ENCODE peak calls at places on chromosome 14, in four cellular contexts. I is GM23248, B is SK-N-SH, Y is PC-3. M is an unnamed sample.

GRCh38 chr14:50469982-50470381 is 62.4 kb downstream of the MAP4K5 start:
- DNase-seq in I (no peak), B (no peak), Y (peak), M (no peak)

GRCh38 chr14:59098377-59098776 is 90.1 kb upstream of the DAAM1 start:
- DNase-seq in I (peak), B (no peak), Y (peak), M (no peak)

GRCh38 chr14:50000215-50001145 is 107.6 kb downstream of the ARF6 start:
- DNase-seq in I (peak), B (peak), Y (peak), M (peak)

GRCh38 chr14:45227566-45227965 is 25.4 kb downstream of the MIS18BP1 start:
- DNase-seq in I (peak), B (no peak), Y (no peak), M (no peak)

GRCh38 chr14:50366115-50366514 is 30.6 kb downstream of the CDKL1 start:
- DNase-seq in I (peak), B (no peak), Y (peak), M (no peak)

GRCh38 chr14:90487031-90487430 is 90.2 kb downstream of the CALM1 start:
- DNase-seq in I (no peak), B (peak), Y (no peak), M (no peak)

GRCh38 chr14:33679461-33680225 is 271.2 kb downstream of the EGLN3 start:
- DNase-seq in I (peak), B (no peak), Y (peak), M (no peak)

GRCh38 chr14:22185191-22185590 is 403.8 kb downstream of the DAD1 start:
- DNase-seq in I (peak), B (no peak), Y (no peak), M (peak)

GRCh38 chr14:65255029-65255545 is 152.8 kb upstream of the MAX start:
- DNase-seq in I (peak), B (peak), Y (peak), M (no peak)

GRCh38 chr14:82905762-82906161 is 1372.1 kb upstream of the SEL1L start:
- DNase-seq in I (no peak), B (no peak), Y (no peak), M (no peak)

GRCh38 chr14:65230287-65230728 is 128.0 kb upstream of the MAX start:
- DNase-seq in I (peak), B (peak), Y (no peak), M (no peak)

GRCh38 chr14:38419579-38419978 is 163.7 kb upstream of the CLEC14A start:
- DNase-seq in I (no peak), B (no peak), Y (no peak), M (no peak)

GRCh38 chr14:73188501-73188903 is 48.8 kb upstream of the PAPLN start:
- DNase-seq in I (peak), B (no peak), Y (peak), M (no peak)

GRCh38 chr14:83764656-83765055 is 1765.3 kb upstream of the FLRT2 start:
- DNase-seq in I (no peak), B (no peak), Y (no peak), M (no peak)

GRCh38 chr14:99321955-99322730 is 50.1 kb upstream of the BCL11B start:
- DNase-seq in I (no peak), B (no peak), Y (no peak), M (no peak)

GRCh38 chr14:53153702-53154112 is 584 bp upstream of the DDHD1 start:
- DNase-seq in I (no peak), B (no peak), Y (no peak), M (no peak)

GRCh38 chr14:38469156-38469555 is 213.3 kb upstream of the CLEC14A start:
- DNase-seq in I (peak), B (no peak), Y (no peak), M (no peak)

GRCh38 chr14:70029296-70030132 is 150.3 kb downstream of the SMOC1 start:
- DNase-seq in I (no peak), B (no peak), Y (no peak), M (no peak)

GRCh38 chr14:56181666-56182065 is 63.5 kb downstream of the PELI2 start:
- DNase-seq in I (no peak), B (no peak), Y (peak), M (no peak)

GRCh38 chr14:103916636-103917262 is 11.5 kb upstream of the TDRD9 start:
- DNase-seq in I (no peak), B (no peak), Y (no peak), M (no peak)

DNA sequence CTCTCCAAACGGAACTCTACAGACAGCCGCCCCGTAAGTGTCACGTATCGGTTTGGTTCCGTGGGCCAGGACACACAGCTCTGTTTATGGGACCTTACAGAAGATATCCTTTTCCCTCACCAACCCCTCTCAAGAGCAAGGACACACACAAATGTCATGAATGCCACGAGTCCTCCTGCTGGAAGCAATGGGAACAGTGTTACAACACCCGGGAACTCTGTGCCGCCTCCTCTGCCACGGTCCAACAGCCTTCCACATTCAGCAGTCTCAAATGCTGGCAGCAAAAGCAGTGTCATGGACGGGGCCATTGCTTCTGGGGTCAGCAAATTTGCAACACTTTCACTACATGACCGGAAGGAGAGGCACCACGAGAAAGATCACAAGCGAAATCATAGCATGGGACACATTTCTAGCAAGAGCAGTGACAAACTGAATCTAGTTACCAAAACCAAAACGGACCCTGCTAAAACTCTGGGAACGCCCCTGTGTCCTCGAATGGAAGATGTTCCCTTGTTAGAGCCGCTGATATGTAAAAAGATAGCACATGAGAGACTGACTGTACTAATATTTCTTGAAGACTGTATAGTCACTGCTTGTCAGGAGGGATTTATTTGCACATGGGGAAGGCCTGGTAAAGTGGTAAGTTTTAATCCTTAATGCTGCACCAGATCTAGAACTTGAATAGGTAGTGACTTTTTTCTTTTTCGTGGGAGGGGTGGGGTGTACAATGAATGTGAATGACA is 69.7 kb downstream of the WDR20 start:
- DNase-seq in I (peak), B (peak), Y (peak), M (no peak)
- TF ChIP-seq EZH2phosphoT487 in I (no peak), B (no peak), Y (no peak), M (no peak)

GRCh38 chr14:92863281-92863680 is 59.7 kb upstream of the CHGA start:
- DNase-seq in I (no peak), B (no peak), Y (peak), M (peak)

GRCh38 chr14:92861856-92862807 is 60.8 kb upstream of the CHGA start:
- DNase-seq in I (no peak), B (no peak), Y (no peak), M (no peak)

GRCh38 chr14:92865674-92866073 is 57.3 kb upstream of the CHGA start:
- DNase-seq in I (no peak), B (no peak), Y (no peak), M (no peak)

GRCh38 chr14:92866181-92866752 is 56.7 kb upstream of the CHGA start:
- DNase-seq in I (peak), B (no peak), Y (no peak), M (no peak)

GRCh38 chr14:92867246-92867925 is 55.6 kb upstream of the CHGA start:
- DNase-seq in I (no peak), B (no peak), Y (no peak), M (no peak)
- TF ChIP-seq EZH2phosphoT487 in I (no peak), B (no peak), Y (no peak), M (no peak)

DNA sequence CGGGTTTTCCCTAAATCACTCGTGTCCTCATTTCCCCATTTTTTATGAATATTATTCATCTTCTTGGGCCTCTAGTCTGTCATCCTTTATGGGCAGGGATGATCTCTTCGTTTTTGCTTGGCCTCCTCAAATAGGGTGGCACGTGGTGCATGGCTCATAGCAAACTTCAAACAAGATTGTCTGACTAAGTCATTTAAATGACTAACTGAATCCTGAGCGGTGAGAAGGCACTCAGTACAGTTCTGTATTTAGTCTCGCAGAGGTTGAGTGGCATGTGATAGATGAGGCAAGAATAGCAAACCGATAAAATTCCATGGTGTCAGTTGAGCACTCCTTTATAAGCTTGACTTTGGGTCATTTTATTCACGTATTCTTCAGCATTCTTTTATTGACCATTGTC is 5.7 kb upstream of the JDP2 start:
- DNase-seq in I (peak), B (no peak), Y (peak), M (no peak)
- TF ChIP-seq EZH2phosphoT487 in I (no peak), B (no peak), Y (no peak), M (no peak)

GRCh38 chr14:75717729-75718128 is 56.7 kb downstream of the TTLL5 start:
- DNase-seq in I (no peak), B (no peak), Y (no peak), M (no peak)
- TF ChIP-seq EZH2phosphoT487 in I (no peak), B (no peak), Y (no peak), M (no peak)

GRCh38 chr14:104973215-104974145 is 4.7 kb downstream of the AHNAK2 start:
- DNase-seq in I (peak), B (no peak), Y (peak), M (no peak)
- TF ChIP-seq EZH2phosphoT487 in I (no peak), B (no peak), Y (peak), M (no peak)

GRCh38 chr14:95535226-95536021 is 574 bp downstream of the GLRX5 start:
- DNase-seq in I (peak), B (peak), Y (no peak), M (peak)
- TF ChIP-seq EZH2phosphoT487 in I (no peak), B (no peak), Y (no peak), M (no peak)

DNA sequence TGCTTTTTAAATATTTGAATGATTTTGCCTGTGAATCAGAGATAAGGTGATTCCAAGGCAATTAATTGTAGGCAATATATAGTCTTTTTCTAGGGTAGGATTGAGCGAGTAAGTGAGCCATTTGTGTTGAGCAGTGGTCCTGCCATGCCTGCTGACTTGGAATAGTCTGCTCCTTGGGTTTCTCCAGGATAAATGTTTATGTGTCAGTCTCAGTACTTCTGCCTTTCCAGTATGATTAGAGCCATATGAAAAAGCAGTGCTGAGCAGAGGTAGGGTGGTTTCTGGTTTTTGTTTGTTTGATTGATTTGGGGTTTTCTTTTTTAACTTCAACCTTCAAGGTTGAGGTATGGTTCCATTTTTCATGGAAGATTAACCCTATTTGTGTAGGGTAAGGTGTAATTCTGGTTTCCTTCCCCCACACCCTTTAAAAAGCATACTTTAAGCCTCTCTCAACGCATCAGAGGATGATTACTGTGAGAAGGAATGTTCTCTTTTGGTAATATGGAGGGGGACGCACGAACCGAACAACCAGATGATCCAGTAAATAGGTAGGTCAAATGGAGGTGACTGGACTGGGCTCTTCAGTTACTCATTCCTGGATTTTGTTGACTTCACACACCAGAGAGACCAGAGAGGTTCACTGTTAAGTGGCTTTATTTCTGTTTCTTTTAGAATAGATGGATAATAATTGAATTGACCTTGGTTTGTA is 22.7 kb downstream of the FRMD6 start:
- DNase-seq in I (peak), B (no peak), Y (peak), M (no peak)
- TF ChIP-seq EZH2phosphoT487 in I (no peak), B (no peak), Y (no peak), M (no peak)

DNA sequence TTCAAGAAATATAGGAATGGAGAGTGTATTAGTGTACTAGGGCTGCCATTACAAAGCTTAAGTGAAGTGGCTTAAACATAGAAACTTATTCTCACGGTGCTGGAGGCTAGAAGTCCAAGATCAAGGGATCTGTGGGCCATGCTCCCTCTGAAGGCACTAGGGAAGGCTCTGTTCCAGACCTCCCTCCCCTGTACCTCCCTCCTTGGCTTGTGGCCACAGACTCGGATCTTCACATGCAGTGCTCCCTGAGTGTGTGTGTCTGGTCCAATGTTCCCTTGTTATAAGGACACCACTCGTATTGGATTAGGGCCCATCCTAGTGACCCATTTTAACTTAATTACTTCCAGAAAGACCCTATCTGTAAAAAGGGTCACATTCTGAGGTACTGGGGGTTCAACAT is 225.6 kb downstream of the VRK1 start:
- DNase-seq in I (no peak), B (no peak), Y (no peak), M (no peak)
- TF ChIP-seq EZH2phosphoT487 in I (no peak), B (no peak), Y (no peak), M (no peak)

GRCh38 chr14:76887196-76887595 is 61.0 kb downstream of the LRRC74A start:
- DNase-seq in I (peak), B (no peak), Y (no peak), M (no peak)
- TF ChIP-seq EZH2phosphoT487 in I (no peak), B (no peak), Y (no peak), M (no peak)

DNA sequence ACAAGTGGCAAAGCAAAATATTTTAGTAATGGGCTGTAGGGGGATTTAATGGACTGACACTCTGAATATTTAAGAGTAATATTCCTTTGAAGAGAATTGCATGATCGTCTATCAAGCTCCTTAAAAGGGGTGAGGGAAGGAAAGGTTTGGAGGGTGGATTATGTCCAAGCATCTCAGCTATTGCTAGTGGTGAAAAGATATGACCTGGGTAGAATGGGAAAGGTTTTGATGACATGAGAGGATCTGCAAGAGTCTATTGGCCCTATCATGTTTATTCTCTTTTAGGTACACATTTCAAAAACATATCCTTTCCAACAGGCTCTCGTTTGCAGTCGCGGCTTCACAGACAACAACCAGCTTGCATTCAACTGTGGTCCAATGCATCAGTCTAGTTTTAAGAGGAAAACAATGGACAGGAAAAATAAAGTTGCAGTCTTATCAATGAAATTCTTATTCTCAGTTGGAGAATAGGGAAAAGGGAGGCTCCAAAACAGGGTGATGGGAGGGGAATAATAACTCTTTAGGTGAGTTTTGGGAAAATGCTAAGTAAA is 17.1 kb downstream of the FOXG1 start:
- DNase-seq in I (no peak), B (no peak), Y (no peak), M (no peak)
- TF ChIP-seq EZH2phosphoT487 in I (no peak), B (no peak), Y (no peak), M (no peak)

M was measured in OCI-LY7.